ENCODE peak calls at places on chromosomes 2 and 18, in six cellular contexts. M is cardiac fibroblast, I is NCI-H1930, J is mesothelial cell of epicardium, X is uterus, Y is amniotic stem cell. O is an unnamed sample.

GRCh38 chr2:111196435-111196834 is 75.7 kb downstream of the BCL2L11 start:
- DNase-seq in M (no peak), I (no peak), J (no peak), X (no peak), Y (no peak), O (no peak)

GRCh38 chr2:23489471-23490400 is 104.8 kb downstream of the KLHL29 start:
- DNase-seq in M (peak; percentile 48), I (no peak), J (no peak), X (no peak), Y (no peak), O (no peak)

GRCh38 chr2:200378652-200379290 is 72.3 kb downstream of the SPATS2L start:
- DNase-seq in M (peak; percentile 26), I (no peak), J (no peak), X (no peak), Y (no peak), O (no peak)

GRCh38 chr2:3399829-3400228 is 20.3 kb downstream of the TRAPPC12 start:
- DNase-seq in M (no peak), I (no peak), J (no peak), X (no peak), Y (no peak), O (peak; percentile 77)

GRCh38 chr18:48892146-48892855 is 58.5 kb downstream of the SMAD7 start:
- DNase-seq in M (no peak), I (no peak), J (no peak), X (no peak), Y (no peak), O (no peak)

GRCh38 chr2:127586136-127586535 is 50.7 kb downstream of the MYO7B start:
- DNase-seq in M (no peak), I (no peak), J (no peak), X (no peak), Y (no peak), O (no peak)

GRCh38 chr18:70289351-70290330 is 796 bp downstream of the SOCS6 start:
- DNase-seq in M (peak; percentile 49), I (peak; percentile 29), J (peak; percentile 28), X (no peak), Y (no peak), O (peak; percentile 40)

GRCh38 chr18:73079920-73080319 is 212.1 kb upstream of the NETO1 start:
- DNase-seq in M (no peak), I (no peak), J (no peak), X (no peak), Y (no peak), O (no peak)

GRCh38 chr2:27520316-27520715 is 23.7 kb downstream of the GCKR start:
- DNase-seq in M (no peak), I (no peak), J (no peak), X (no peak), Y (no peak), O (no peak)